ENCODE peak calls at places on chromosomes 13 and 19, in seven cellular contexts. J is T-helper 1 cell, Q is keratinocyte, D is HEK293T, Z is neuronal stem cell, N is GM23338, H is GM03348. U is an unnamed sample.

GRCh38 chr19:13215572-13216380 is 65.6 kb downstream of the IER2 start:
- DNase-seq in J (peak), Q (no peak), D (no peak), Z (no peak), N (no peak), H (no peak), U (no peak)

GRCh38 chr19:49669511-49669910 is 3.8 kb downstream of the BCL2L12 start:
- DNase-seq in J (no peak), Q (no peak), D (no peak), Z (no peak), N (no peak), H (no peak), U (no peak)

GRCh38 chr13:46679369-46680180 is 117.4 kb downstream of the ESD start:
- DNase-seq in J (no peak), Q (no peak), D (no peak), Z (no peak), N (no peak), H (peak), U (no peak)

GRCh38 chr19:6393982-6394412 is 1.0 kb upstream of the GTF2F1 start:
- DNase-seq in J (peak), Q (no peak), D (no peak), Z (no peak), N (no peak), H (no peak), U (no peak)

GRCh38 chr19:32868206-32868950 is 1.2 kb downstream of the SLC7A9 start:
- DNase-seq in J (no peak), Q (no peak), D (no peak), Z (no peak), N (no peak), H (no peak), U (no peak)

GRCh38 chr13:23799945-23800344 is 89.3 kb downstream of the MIPEP start:
- DNase-seq in J (no peak), Q (no peak), D (no peak), Z (no peak), N (no peak), H (peak), U (no peak)

GRCh38 chr19:662207-662961 is 630 bp downstream of the RNF126 start:
- DNase-seq in J (peak), Q (no peak), D (peak), Z (no peak), N (peak), H (peak), U (no peak)

GRCh38 chr19:5141278-5141925 is 172.5 kb downstream of the KDM4B start:
- DNase-seq in J (no peak), Q (no peak), D (no peak), Z (no peak), N (no peak), H (no peak), U (no peak)

GRCh38 chr13:39189778-39190177 is 151.5 kb downstream of the NHLRC3 start:
- DNase-seq in J (no peak), Q (no peak), D (no peak), Z (no peak), N (peak), H (no peak), U (no peak)

GRCh38 chr13:100848304-100848703 is 173.7 kb upstream of the TMTC4 start:
- DNase-seq in J (no peak), Q (no peak), D (no peak), Z (no peak), N (peak), H (no peak), U (no peak)

GRCh38 chr13:48962281-48962680 is 13.4 kb upstream of the FNDC3A start:
- DNase-seq in J (no peak), Q (no peak), D (no peak), Z (no peak), N (no peak), H (no peak), U (no peak)

GRCh38 chr13:95385808-95386207 is 84.6 kb upstream of the ABCC4 start:
- DNase-seq in J (no peak), Q (no peak), D (no peak), Z (no peak), N (no peak), H (no peak), U (no peak)

GRCh38 chr13:85543144-85543543 is 256.1 kb downstream of the SLITRK6 start:
- DNase-seq in J (no peak), Q (no peak), D (no peak), Z (no peak), N (no peak), H (no peak), U (no peak)

GRCh38 chr13:98450012-98450411 is 126.9 kb downstream of the STK24 start:
- DNase-seq in J (no peak), Q (no peak), D (no peak), Z (no peak), N (no peak), H (no peak), U (no peak)

GRCh38 chr19:33156354-33156753 is 24.4 kb downstream of the WDR88 start:
- DNase-seq in J (no peak), Q (no peak), D (no peak), Z (no peak), N (no peak), H (no peak), U (no peak)

GRCh38 chr19:8663920-8664670 is 33.7 kb downstream of the NFILZ start:
- DNase-seq in J (no peak), Q (no peak), D (no peak), Z (no peak), N (peak), H (no peak), U (no peak)

GRCh38 chr19:5900976-5901375 is 2.6 kb downstream of the NDUFA11 start:
- DNase-seq in J (no peak), Q (no peak), D (no peak), Z (no peak), N (no peak), H (no peak), U (no peak)

GRCh38 chr19:48499352-48500090 is 12.1 kb downstream of the LMTK3 start:
- DNase-seq in J (no peak), Q (no peak), D (no peak), Z (no peak), N (no peak), H (no peak), U (no peak)

GRCh38 chr13:101785858-101786257 is 333.4 kb downstream of the ITGBL1 start:
- DNase-seq in J (no peak), Q (no peak), D (peak), Z (peak), N (peak), H (no peak), U (peak)

GRCh38 chr19:5828661-5829566 is 10.6 kb downstream of the FUT6 start:
- DNase-seq in J (no peak), Q (no peak), D (peak), Z (peak), N (peak), H (no peak), U (no peak)

GRCh38 chr13:112962396-112962795 is 6.6 kb upstream of the MCF2L start:
- DNase-seq in J (no peak), Q (no peak), D (no peak), Z (no peak), N (no peak), H (no peak), U (no peak)

U was measured in NCI-H446.